ENCODE peak calls at places on chromosome 13, in nine cellular contexts. B is body of pancreas, R is Peyer's patch, C is tibial nerve, G is lower leg skin, A is esophagus squamous epithelium, Q is ovary, H is GM12878, T is A549. O is an unnamed sample.

GRCh38 chr13:40440990-40441820 is 225.2 kb downstream of the FOXO1 start:
- DNase-seq in B (peak), R (peak), C (peak), G (peak), A (no peak), Q (peak), H (no peak), T (no peak), O (peak)

GRCh38 chr13:72726721-72727416 is 560 bp downstream of the MZT1 start:
- DNase-seq in B (peak), R (peak), C (no peak), G (peak), A (peak), Q (peak), H (no peak), T (peak), O (peak)

GRCh38 chr13:99564389-99564788 is 63.1 kb downstream of the TM9SF2 start:
- DNase-seq in B (no peak), R (no peak), C (no peak), G (no peak), A (no peak), Q (no peak), H (no peak), T (no peak), O (no peak)

GRCh38 chr13:72437458-72437857 is 290.0 kb downstream of the MZT1 start:
- DNase-seq in B (no peak), R (no peak), C (no peak), G (no peak), A (no peak), Q (no peak), H (no peak), T (no peak), O (no peak)

GRCh38 chr13:61410669-61411297 is 4.9 kb downstream of the PCDH20 start:
- DNase-seq in B (no peak), R (no peak), C (no peak), G (no peak), A (no peak), Q (no peak), H (no peak), T (no peak), O (no peak)

GRCh38 chr13:105572401-105572800 is 963.1 kb downstream of the EFNB2 start:
- DNase-seq in B (no peak), R (no peak), C (no peak), G (no peak), A (no peak), Q (no peak), H (no peak), T (no peak), O (no peak)

GRCh38 chr13:97238883-97239282 is 16.8 kb downstream of the MBNL2 start:
- DNase-seq in B (no peak), R (no peak), C (no peak), G (no peak), A (no peak), Q (no peak), H (no peak), T (no peak), O (no peak)

GRCh38 chr13:94181461-94182107 is 297.9 kb downstream of the DCT start:
- DNase-seq in B (no peak), R (no peak), C (no peak), G (no peak), A (no peak), Q (no peak), H (no peak), T (no peak), O (no peak)

GRCh38 chr13:73268306-73268705 is 209.5 kb downstream of the KLF5 start:
- DNase-seq in B (no peak), R (peak), C (no peak), G (no peak), A (no peak), Q (no peak), H (no peak), T (no peak), O (no peak)

GRCh38 chr13:106474906-106475305 is 60.6 kb downstream of the EFNB2 start:
- DNase-seq in B (no peak), R (no peak), C (no peak), G (no peak), A (no peak), Q (no peak), H (no peak), T (no peak), O (no peak)

GRCh38 chr13:39516140-39516539 is 86.9 kb downstream of the LHFPL6 start:
- DNase-seq in B (no peak), R (no peak), C (no peak), G (no peak), A (no peak), Q (no peak), H (no peak), T (no peak), O (no peak)

GRCh38 chr13:45370922-45371406 is 30.0 kb upstream of the TPT1 start:
- DNase-seq in B (peak), R (peak), C (peak), G (peak), A (no peak), Q (peak), H (no peak), T (peak), O (peak)

GRCh38 chr13:75489502-75490263 is 7.7 kb upstream of the TBC1D4 start:
- DNase-seq in B (peak), R (no peak), C (no peak), G (no peak), A (no peak), Q (no peak), H (peak), T (no peak), O (peak)

GRCh38 chr13:100721885-100722512 is 47.4 kb upstream of the TMTC4 start:
- DNase-seq in B (peak), R (no peak), C (no peak), G (no peak), A (no peak), Q (no peak), H (no peak), T (peak), O (no peak)

GRCh38 chr13:97502192-97502591 is 68.2 kb downstream of the RAP2A start:
- DNase-seq in B (peak), R (no peak), C (no peak), G (no peak), A (no peak), Q (no peak), H (no peak), T (no peak), O (no peak)

GRCh38 chr13:40672310-40673060 is 6.0 kb upstream of the FOXO1 start:
- DNase-seq in B (peak), R (no peak), C (no peak), G (no peak), A (no peak), Q (no peak), H (no peak), T (peak), O (no peak)

GRCh38 chr13:109121826-109122225 is 492.4 kb downstream of the MYO16 start:
- DNase-seq in B (no peak), R (no peak), C (no peak), G (no peak), A (no peak), Q (no peak), H (no peak), T (no peak), O (no peak)

GRCh38 chr13:111181977-111182376 is 66.9 kb downstream of the ARHGEF7 start:
- DNase-seq in B (no peak), R (no peak), C (no peak), G (peak), A (no peak), Q (no peak), H (no peak), T (no peak), O (no peak)

GRCh38 chr13:63942372-63942771 is 2526.7 kb upstream of the PCDH20 start:
- DNase-seq in B (no peak), R (no peak), C (no peak), G (no peak), A (no peak), Q (no peak), H (no peak), T (no peak), O (no peak)

GRCh38 chr13:40077396-40078027 is 422.1 kb downstream of the COG6 start:
- DNase-seq in B (no peak), R (no peak), C (no peak), G (peak), A (no peak), Q (no peak), H (no peak), T (no peak), O (no peak)

GRCh38 chr13:40549500-40550094 is 116.8 kb downstream of the FOXO1 start:
- DNase-seq in B (no peak), R (no peak), C (no peak), G (no peak), A (no peak), Q (no peak), H (no peak), T (no peak), O (no peak)

GRCh38 chr13:74288361-74288911 is 154.2 kb upstream of the KLF12 start:
- DNase-seq in B (peak), R (peak), C (no peak), G (peak), A (no peak), Q (no peak), H (no peak), T (no peak), O (peak)

GRCh38 chr13:40047322-40047771 is 391.9 kb downstream of the COG6 start:
- DNase-seq in B (no peak), R (no peak), C (no peak), G (no peak), A (no peak), Q (no peak), H (peak), T (no peak), O (no peak)

GRCh38 chr13:18996221-18996620 is 185.4 kb downstream of the TUBA3C start:
- DNase-seq in B (no peak), R (no peak), C (no peak), G (no peak), A (no peak), Q (no peak), H (no peak), T (no peak), O (no peak)

GRCh38 chr13:50104493-50104892 is 89.2 kb downstream of the KCNRG start:
- DNase-seq in B (no peak), R (no peak), C (no peak), G (no peak), A (no peak), Q (no peak), H (no peak), T (no peak), O (no peak)

GRCh38 chr13:83620535-83621220 is 261.6 kb downstream of the SLITRK1 start:
- DNase-seq in B (no peak), R (no peak), C (no peak), G (no peak), A (no peak), Q (no peak), H (no peak), T (no peak), O (no peak)

GRCh38 chr13:48505597-48506091 is 27.2 kb downstream of the RCBTB2 start:
- DNase-seq in B (peak), R (no peak), C (no peak), G (no peak), A (no peak), Q (no peak), H (peak), T (no peak), O (no peak)

GRCh38 chr13:33639640-33640080 is 178.3 kb upstream of the RFC3 start:
- DNase-seq in B (no peak), R (no peak), C (no peak), G (no peak), A (no peak), Q (no peak), H (peak), T (no peak), O (no peak)

DNA sequence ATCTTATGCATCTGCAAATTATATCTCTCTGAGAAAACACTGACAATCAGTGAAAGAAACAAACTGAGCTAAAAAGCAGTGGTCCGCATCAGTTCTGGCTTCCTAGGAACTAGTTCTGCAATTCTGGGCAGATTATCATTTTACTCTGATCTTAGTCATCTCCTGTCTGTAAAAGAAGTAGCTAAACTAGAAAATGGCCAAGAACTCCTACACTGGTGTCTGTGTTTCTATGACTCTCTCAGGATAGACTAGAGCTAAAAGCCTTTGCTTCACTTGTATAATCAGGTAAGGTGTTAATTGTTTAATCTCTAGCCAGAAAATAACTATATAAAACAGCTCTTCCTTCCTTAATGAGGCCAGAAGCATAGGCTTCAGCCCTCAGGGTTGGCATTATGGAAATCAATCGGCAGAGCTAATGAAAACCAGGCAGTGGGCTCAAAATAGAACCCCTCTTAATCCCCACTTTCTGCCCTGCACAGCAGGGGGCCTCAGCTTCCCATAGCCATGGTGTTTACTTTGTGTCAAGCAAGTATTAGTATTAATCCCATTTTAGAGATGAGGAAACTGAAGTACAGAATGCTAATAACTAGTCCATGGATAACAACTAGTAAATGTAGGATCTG is 459.2 kb downstream of the FGF14 start:
- DNase-seq in B (no peak), R (no peak), C (no peak), G (no peak), A (no peak), Q (no peak), H (no peak), T (no peak), O (no peak)
- TF ChIP-seq CTCF in B (no peak), R (no peak), C (no peak), G (no peak), A (no peak), Q (no peak), H (no peak), T (no peak), O (no peak)

DNA sequence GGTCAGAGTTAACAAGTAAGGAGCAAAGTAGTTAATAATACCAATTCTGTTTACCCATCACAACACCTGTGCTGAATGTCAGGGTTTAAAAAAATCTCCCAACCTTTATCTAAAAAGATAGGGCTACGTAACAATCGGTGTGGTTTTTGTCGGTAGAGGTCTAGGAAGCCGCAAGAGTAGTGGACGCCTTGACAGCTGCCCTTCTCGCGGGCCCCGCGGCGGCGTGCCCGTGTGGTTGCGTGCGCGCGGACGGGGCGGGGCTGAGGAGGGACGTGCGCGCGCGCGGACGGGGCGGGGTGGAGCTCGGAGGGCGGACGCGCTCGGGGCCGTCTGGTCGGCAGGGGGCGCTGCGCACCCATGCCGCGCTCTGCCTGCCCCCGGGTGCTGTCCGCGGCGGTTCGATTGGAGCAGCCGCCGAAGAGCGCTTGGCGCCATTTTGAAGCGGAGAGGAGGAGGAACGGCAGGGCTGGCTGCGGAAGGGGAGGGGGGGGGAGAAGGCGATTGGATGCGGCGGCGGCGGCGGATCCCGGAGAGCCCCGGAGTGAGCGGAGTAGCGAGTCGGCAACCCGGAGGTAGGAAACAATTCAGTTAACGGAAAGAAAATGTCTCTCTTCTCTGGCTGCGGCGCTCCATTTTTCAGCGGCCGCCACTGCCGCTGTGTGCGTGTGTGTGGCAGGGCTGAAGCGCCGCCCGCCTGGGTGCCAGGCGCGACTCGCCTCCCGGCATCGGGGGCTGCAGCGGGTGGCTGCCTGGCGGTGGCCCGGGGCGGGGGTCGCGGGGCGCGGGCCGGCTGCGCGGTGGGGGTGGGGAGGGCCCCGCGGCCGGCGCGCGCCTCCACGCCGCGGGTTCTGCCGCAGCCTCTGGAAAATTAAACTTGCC is at the start of gene PDS5B:
- DNase-seq in B (peak), R (peak), C (peak), G (peak), A (peak), Q (peak), H (peak), T (peak), O (peak)
- TF ChIP-seq POLR2A in B (peak), R (peak), C (peak), G (no peak), A (peak), Q (peak), H (peak), T (no peak), O (peak)

DNA sequence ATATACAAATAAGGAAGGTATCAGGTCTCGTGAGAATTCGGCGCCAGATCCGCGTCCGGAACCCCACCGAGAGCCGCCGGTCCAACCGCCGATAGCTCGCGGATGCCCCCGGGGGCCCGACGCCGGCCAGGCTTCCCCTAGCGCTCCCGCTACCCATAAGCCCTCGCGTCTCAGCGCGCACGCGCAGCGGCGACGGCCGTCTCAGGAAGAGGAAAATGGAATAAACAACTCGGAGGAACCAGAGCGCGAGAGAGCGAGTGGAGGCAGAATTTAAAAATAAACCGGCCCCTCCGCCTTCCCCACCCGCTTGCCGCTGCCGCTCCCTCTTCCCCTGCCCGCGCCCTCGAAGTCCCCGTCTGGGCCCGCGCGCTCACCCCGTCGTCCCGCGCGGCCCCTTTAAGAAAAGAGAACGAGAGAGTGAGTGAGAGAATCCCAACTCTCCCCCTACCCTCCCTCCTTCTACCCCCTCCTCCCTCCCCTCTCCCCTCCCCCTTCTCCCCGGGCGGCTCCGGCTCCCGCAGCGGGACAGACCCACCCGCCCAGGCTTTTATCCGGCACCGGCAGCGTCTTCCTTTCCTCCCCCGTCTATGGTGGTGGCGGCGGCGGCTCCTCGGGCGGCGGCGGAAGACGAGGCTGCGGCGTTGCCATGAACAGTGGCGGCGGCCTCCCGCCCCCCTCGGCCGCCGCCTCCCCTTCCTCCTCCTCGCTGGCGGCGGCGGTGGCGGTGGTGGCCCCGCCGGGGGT is at the start of gene PAN3:
- DNase-seq in B (peak), R (peak), C (peak), G (peak), A (peak), Q (peak), H (peak), T (peak), O (peak)
- TF ChIP-seq CTCF in B (no peak), R (no peak), C (no peak), G (no peak), A (no peak), Q (no peak), H (no peak), T (no peak), O (peak)

DNA sequence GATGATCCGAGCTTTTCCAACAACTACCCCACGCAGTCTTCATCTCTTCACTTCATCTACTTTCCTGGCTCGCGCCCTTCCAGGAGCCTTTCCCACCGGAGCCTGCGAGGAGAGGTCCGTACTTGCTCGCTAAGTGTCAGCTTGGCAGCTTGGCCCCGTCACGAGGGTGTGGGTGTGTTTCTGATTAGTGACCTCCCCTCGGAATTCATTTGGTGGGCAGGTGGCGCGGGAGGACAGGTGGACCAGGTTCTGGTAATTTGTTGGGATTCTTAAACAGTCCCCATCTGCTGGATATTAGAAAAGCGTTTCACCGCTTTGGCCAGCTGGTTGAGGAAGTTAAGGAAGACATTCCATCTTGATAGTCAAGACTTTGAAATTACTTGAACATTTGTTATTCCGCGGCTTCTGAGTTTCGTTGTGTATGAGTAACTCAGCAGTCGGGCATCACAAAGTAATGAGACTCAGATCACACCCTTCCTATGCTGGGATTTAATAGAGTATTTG is 515 bp downstream of the UFM1 start:
- DNase-seq in B (peak), R (peak), C (peak), G (peak), A (no peak), Q (peak), H (no peak), T (peak), O (peak)
- TF ChIP-seq POLR2A in B (no peak), R (no peak), C (no peak), G (no peak), A (no peak), Q (no peak), H (peak), T (no peak), O (no peak)